ENCODE peak calls at places on chromosomes 3 and 15, in ten cellular contexts. I, D, Q, W, B, T, Y, V, R and F are unnamed samples.

GRCh38 chr3:192332386-192333291 is 394.7 kb downstream of the FGF12 start:
- DNase-seq in D (no peak), W (no peak), T (no peak), Y (no peak), Q (no peak), I (no peak), R (no peak), V (no peak), B (no peak), F (no peak)

GRCh38 chr3:187136936-187137335 is 2.4 kb downstream of the RPL39L start:
- DNase-seq in Y (no peak), W (no peak), Q (peak; percentile 77), R (no peak), I (peak; percentile 17), V (peak; percentile 18), T (no peak), B (no peak), D (peak; percentile 11), F (no peak)

GRCh38 chr3:52313188-52313773 is 2.8 kb upstream of the DNAH1 start:
- DNase-seq in R (no peak), W (no peak), T (no peak), D (no peak), Q (no peak), Y (no peak), V (no peak), B (no peak), I (no peak), F (no peak)

GRCh38 chr3:114212646-114213045 is 24.7 kb downstream of the ZNF80 start:
- DNase-seq in Y (no peak), R (no peak), D (no peak), T (no peak), Q (no peak), V (no peak), B (no peak), W (no peak), I (no peak), F (no peak)

GRCh38 chr15:69924531-69924930 is 173.2 kb downstream of the TLE3 start:
- DNase-seq in Y (no peak), D (no peak), B (no peak), T (no peak), R (no peak), I (no peak), W (no peak), Q (no peak), V (no peak), F (no peak)

GRCh38 chr3:10401990-10402761 is 81.3 kb upstream of the SEC13 start:
- DNase-seq in D (no peak), W (no peak), Q (no peak), Y (no peak), I (no peak), V (no peak), R (no peak), T (no peak), B (no peak), F (no peak)

GRCh38 chr15:72338617-72339321 is 18.8 kb upstream of the CELF6 start:
- DNase-seq in T (no peak), Y (no peak), Q (peak; percentile 98), W (peak; percentile 63), I (no peak), V (no peak), B (no peak), D (no peak), R (no peak), F (no peak)

GRCh38 chr15:87387681-87388240 is 868.8 kb downstream of the NTRK3 start:
- DNase-seq in W (no peak), T (no peak), R (no peak), V (no peak), Y (no peak), D (no peak), I (no peak), B (no peak), Q (no peak), F (no peak)

GRCh38 chr15:60994842-60995495 is 234.1 kb downstream of the RORA start:
- DNase-seq in V (no peak), I (no peak), Y (no peak), T (no peak), R (no peak), B (no peak), W (no peak), D (no peak), Q (no peak), F (no peak)

GRCh38 chr15:48806151-48806550 is 4.7 kb downstream of the CEP152 start:
- DNase-seq in V (no peak), B (no peak), R (no peak), Q (no peak), Y (no peak), W (no peak), T (no peak), I (no peak), D (no peak), F (no peak)